ENCODE peak calls at places on chromosomes 7 and 10, in four cellular contexts. One of them, this sample, is unnamed.

GRCh38 chr10:91137822-91138221 is 82.6 kb upstream of the PCGF5 start:
- DNase-seq in WERI-Rb-1: peak
- DNase-seq in cardiac fibroblast: no peak
- DNase-seq in left ventricle myocardium inferior: no peak
- DNase-seq in this sample: no peak

GRCh38 chr7:155796381-155797261 is 15.6 kb downstream of the SHH start:
- DNase-seq in cardiac fibroblast: peak
- DNase-seq in WERI-Rb-1: peak
- DNase-seq in left ventricle myocardium inferior: peak
- DNase-seq in this sample: no peak

GRCh38 chr7:158821173-158822021 is 7.9 kb downstream of the ESYT2 start:
- DNase-seq in cardiac fibroblast: peak
- DNase-seq in left ventricle myocardium inferior: no peak
- DNase-seq in WERI-Rb-1: no peak
- DNase-seq in this sample: no peak

GRCh38 chr10:36187382-36188042 is 545.4 kb upstream of the FZD8 start:
- DNase-seq in cardiac fibroblast: no peak
- DNase-seq in WERI-Rb-1: no peak
- DNase-seq in left ventricle myocardium inferior: peak
- DNase-seq in this sample: no peak

GRCh38 chr7:1579481-1580421 is 9.9 kb upstream of the PSMG3 start:
- DNase-seq in cardiac fibroblast: peak
- DNase-seq in WERI-Rb-1: peak
- DNase-seq in left ventricle myocardium inferior: peak
- DNase-seq in this sample: no peak

GRCh38 chr10:102628451-102628911 is 15.8 kb upstream of the TRIM8 start:
- DNase-seq in left ventricle myocardium inferior: peak
- DNase-seq in cardiac fibroblast: no peak
- DNase-seq in WERI-Rb-1: no peak
- DNase-seq in this sample: no peak

GRCh38 chr10:86758231-86759072 is 2.0 kb downstream of the BMPR1A start:
- DNase-seq in WERI-Rb-1: no peak
- DNase-seq in left ventricle myocardium inferior: no peak
- DNase-seq in cardiac fibroblast: peak
- DNase-seq in this sample: no peak

GRCh38 chr7:67644149-67644548 is 647.5 kb downstream of the TYW1 start:
- DNase-seq in WERI-Rb-1: peak
- DNase-seq in left ventricle myocardium inferior: no peak
- DNase-seq in cardiac fibroblast: no peak
- DNase-seq in this sample: peak

GRCh38 chr7:100435401-100436304 is 644 bp downstream of the PPP1R35 start:
- DNase-seq in WERI-Rb-1: peak
- DNase-seq in cardiac fibroblast: peak
- DNase-seq in left ventricle myocardium inferior: peak
- DNase-seq in this sample: peak

GRCh38 chr10:126278846-126279245 is 109.4 kb downstream of the ADAM12 start:
- DNase-seq in WERI-Rb-1: no peak
- DNase-seq in left ventricle myocardium inferior: no peak
- DNase-seq in cardiac fibroblast: no peak
- DNase-seq in this sample: no peak

GRCh38 chr7:101128040-101128834 is 1.3 kb downstream of the SERPINE1 start:
- DNase-seq in left ventricle myocardium inferior: no peak
- DNase-seq in cardiac fibroblast: peak
- DNase-seq in WERI-Rb-1: no peak
- DNase-seq in this sample: no peak

GRCh38 chr10:131816941-131817700 is 83.7 kb upstream of the PPP2R2D start:
- DNase-seq in WERI-Rb-1: no peak
- DNase-seq in left ventricle myocardium inferior: no peak
- DNase-seq in cardiac fibroblast: no peak
- DNase-seq in this sample: peak

GRCh38 chr7:88151119-88151790 is 68.6 kb downstream of the SRI start:
- DNase-seq in cardiac fibroblast: no peak
- DNase-seq in WERI-Rb-1: no peak
- DNase-seq in left ventricle myocardium inferior: no peak
- DNase-seq in this sample: no peak

GRCh38 chr10:3098689-3099088 is 31.3 kb downstream of the PFKP start:
- DNase-seq in cardiac fibroblast: no peak
- DNase-seq in WERI-Rb-1: no peak
- DNase-seq in left ventricle myocardium inferior: no peak
- DNase-seq in this sample: no peak
- H3K4me3 ChIP-seq in cardiac fibroblast: no peak
- H3K4me3 ChIP-seq in WERI-Rb-1: no peak
- H3K4me3 ChIP-seq in left ventricle myocardium inferior: no peak
- H3K4me3 ChIP-seq in this sample: no peak

GRCh38 chr7:25989140-25989705 is 162.8 kb upstream of the NFE2L3 start:
- DNase-seq in cardiac fibroblast: no peak
- DNase-seq in left ventricle myocardium inferior: no peak
- DNase-seq in WERI-Rb-1: no peak
- DNase-seq in this sample: no peak

GRCh38 chr7:25985196-25985595 is 166.8 kb upstream of the NFE2L3 start:
- DNase-seq in left ventricle myocardium inferior: no peak
- DNase-seq in cardiac fibroblast: no peak
- DNase-seq in WERI-Rb-1: no peak
- DNase-seq in this sample: no peak

GRCh38 chr7:25982684-25983083 is 169.3 kb upstream of the NFE2L3 start:
- DNase-seq in cardiac fibroblast: no peak
- DNase-seq in WERI-Rb-1: no peak
- DNase-seq in left ventricle myocardium inferior: no peak
- DNase-seq in this sample: no peak

GRCh38 chr7:25994433-25994988 is 157.5 kb upstream of the NFE2L3 start:
- DNase-seq in WERI-Rb-1: no peak
- DNase-seq in cardiac fibroblast: no peak
- DNase-seq in left ventricle myocardium inferior: no peak
- DNase-seq in this sample: no peak

GRCh38 chr7:25988640-25989039 is 163.4 kb upstream of the NFE2L3 start:
- DNase-seq in WERI-Rb-1: no peak
- DNase-seq in cardiac fibroblast: no peak
- DNase-seq in left ventricle myocardium inferior: no peak
- DNase-seq in this sample: no peak
- TF ChIP-seq CTCF in WERI-Rb-1: no peak
- TF ChIP-seq CTCF in cardiac fibroblast: no peak
- TF ChIP-seq CTCF in left ventricle myocardium inferior: no peak
- TF ChIP-seq CTCF in this sample: no peak

GRCh38 chr10:113140612-113141011 is 190.6 kb downstream of the TCF7L2 start:
- DNase-seq in WERI-Rb-1: no peak
- DNase-seq in cardiac fibroblast: no peak
- DNase-seq in left ventricle myocardium inferior: no peak
- DNase-seq in this sample: no peak
- H3K4me3 ChIP-seq in WERI-Rb-1: no peak
- H3K4me3 ChIP-seq in cardiac fibroblast: no peak
- H3K4me3 ChIP-seq in left ventricle myocardium inferior: no peak
- H3K4me3 ChIP-seq in this sample: no peak

GRCh38 chr10:9305018-9305655 is 1250.6 kb downstream of the GATA3 start:
- DNase-seq in left ventricle myocardium inferior: no peak
- DNase-seq in cardiac fibroblast: peak
- DNase-seq in WERI-Rb-1: no peak
- DNase-seq in this sample: no peak
- TF ChIP-seq CTCF in left ventricle myocardium inferior: peak
- TF ChIP-seq CTCF in cardiac fibroblast: peak
- TF ChIP-seq CTCF in WERI-Rb-1: no peak
- TF ChIP-seq CTCF in this sample: no peak

DNA sequence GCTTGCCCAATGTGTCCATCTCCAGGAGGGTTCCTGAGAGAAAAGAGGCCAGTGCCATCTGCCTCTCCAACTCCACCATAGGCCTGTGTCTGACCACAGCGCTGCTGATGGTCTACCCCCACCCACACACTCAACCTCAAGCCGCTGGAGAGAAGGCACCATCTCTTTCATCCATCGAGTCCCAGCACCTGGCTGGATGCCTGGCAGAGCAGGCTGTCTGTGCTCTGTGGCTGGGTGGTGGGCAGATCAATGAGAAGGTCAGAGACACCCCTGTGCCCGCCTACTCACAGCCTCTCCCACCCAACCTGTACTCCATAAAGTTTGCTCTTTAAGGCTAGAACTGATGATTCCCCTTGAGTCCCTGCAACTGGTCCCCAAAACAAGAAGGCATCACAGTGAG is 58.0 kb downstream of the CLRN3 start:
- DNase-seq in cardiac fibroblast: no peak
- DNase-seq in left ventricle myocardium inferior: no peak
- DNase-seq in WERI-Rb-1: no peak
- DNase-seq in this sample: peak
- H3K4me3 ChIP-seq in cardiac fibroblast: no peak
- H3K4me3 ChIP-seq in left ventricle myocardium inferior: no peak
- H3K4me3 ChIP-seq in WERI-Rb-1: no peak
- H3K4me3 ChIP-seq in this sample: no peak

GRCh38 chr10:77109470-77109994 is 528.1 kb downstream of the KCNMA1 start:
- DNase-seq in WERI-Rb-1: no peak
- DNase-seq in cardiac fibroblast: no peak
- DNase-seq in left ventricle myocardium inferior: no peak
- DNase-seq in this sample: no peak
- TF ChIP-seq CTCF in WERI-Rb-1: no peak
- TF ChIP-seq CTCF in cardiac fibroblast: no peak
- TF ChIP-seq CTCF in left ventricle myocardium inferior: no peak
- TF ChIP-seq CTCF in this sample: no peak

GRCh38 chr7:111561659-111561908 is 708 bp downstream of the IMMP2L start:
- DNase-seq in left ventricle myocardium inferior: no peak
- DNase-seq in cardiac fibroblast: no peak
- DNase-seq in WERI-Rb-1: no peak
- DNase-seq in this sample: no peak

GRCh38 chr7:111558948-111559347 is 3.3 kb downstream of the IMMP2L start:
- DNase-seq in WERI-Rb-1: no peak
- DNase-seq in left ventricle myocardium inferior: no peak
- DNase-seq in cardiac fibroblast: no peak
- DNase-seq in this sample: no peak

GRCh38 chr7:111561909-111562732 is at the start of gene IMMP2L:
- DNase-seq in cardiac fibroblast: peak
- DNase-seq in WERI-Rb-1: peak
- DNase-seq in left ventricle myocardium inferior: peak
- DNase-seq in this sample: peak

GRCh38 chr7:111559665-111560064 is 2.6 kb downstream of the IMMP2L start:
- DNase-seq in WERI-Rb-1: no peak
- DNase-seq in cardiac fibroblast: no peak
- DNase-seq in left ventricle myocardium inferior: no peak
- DNase-seq in this sample: no peak

DNA sequence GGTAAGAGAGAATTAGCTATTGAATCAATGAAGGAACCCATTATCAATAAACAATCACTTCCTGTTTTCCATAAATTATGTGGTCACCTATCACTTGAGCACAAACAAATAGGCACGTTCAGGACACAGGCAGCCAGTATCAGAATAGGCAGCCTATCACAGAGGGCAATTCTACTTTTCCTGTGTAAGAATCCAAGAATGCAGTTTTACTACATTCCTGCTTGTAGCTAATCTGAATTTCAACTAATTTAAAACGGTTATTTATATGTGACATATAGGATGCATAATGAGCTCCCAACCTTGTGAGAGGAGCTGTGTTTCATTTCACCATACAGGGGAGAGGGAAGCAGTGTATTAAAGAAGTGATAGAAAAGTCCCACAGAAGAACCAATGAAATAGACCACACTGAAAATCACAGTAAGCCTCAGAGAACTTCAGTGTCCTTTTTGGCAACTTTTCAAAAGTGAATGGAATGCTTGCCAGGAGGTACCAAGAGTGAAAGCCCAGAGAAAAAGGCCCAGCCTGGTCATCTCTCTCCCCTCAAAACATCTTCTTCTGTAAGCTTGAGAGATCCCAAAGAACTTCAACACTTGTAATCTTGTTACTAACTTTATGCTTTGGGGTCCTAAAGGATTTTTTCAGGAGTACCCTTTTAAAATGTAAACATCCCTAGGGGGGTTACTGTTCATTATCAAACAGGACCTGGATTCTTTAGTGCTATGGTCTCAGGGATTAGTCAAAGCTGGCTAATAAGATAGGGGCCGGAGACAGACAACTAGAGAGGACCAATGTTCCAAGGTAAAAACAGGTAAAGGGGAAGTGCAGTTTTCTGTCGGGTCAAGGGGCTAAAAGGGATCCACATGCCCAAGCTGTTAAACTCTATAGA is 1.3 kb downstream of the IMMP2L start:
- DNase-seq in WERI-Rb-1: no peak
- DNase-seq in cardiac fibroblast: peak
- DNase-seq in left ventricle myocardium inferior: no peak
- DNase-seq in this sample: no peak
- H3K4me3 ChIP-seq in WERI-Rb-1: peak
- H3K4me3 ChIP-seq in cardiac fibroblast: peak
- H3K4me3 ChIP-seq in left ventricle myocardium inferior: peak
- H3K4me3 ChIP-seq in this sample: no peak

DNA sequence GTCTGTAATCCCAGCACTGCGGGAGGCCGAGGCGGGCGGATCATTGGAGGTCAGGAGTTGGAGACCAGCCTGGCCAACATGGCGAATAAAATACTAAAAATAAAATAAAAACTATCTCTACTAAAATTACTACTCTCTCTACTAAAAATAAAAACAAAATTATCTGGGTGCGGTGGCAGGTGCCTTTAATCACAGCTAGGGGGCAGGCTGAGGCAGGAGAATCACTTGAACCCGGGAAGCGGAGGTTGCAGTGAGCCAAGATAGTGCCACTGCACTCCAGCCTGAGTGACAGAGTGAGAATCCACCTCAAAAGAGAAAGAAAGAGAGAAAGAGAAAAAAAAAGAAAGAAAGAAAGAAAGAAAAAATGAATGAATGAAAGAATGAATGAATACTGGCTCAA is 351.4 kb downstream of the ELMO1 start:
- DNase-seq in cardiac fibroblast: no peak
- DNase-seq in WERI-Rb-1: no peak
- DNase-seq in left ventricle myocardium inferior: no peak
- DNase-seq in this sample: no peak
- TF ChIP-seq CTCF in cardiac fibroblast: no peak
- TF ChIP-seq CTCF in WERI-Rb-1: peak
- TF ChIP-seq CTCF in left ventricle myocardium inferior: no peak
- TF ChIP-seq CTCF in this sample: no peak

GRCh38 chr7:93926800-93927199 is 5.3 kb downstream of the GNG11 start:
- DNase-seq in left ventricle myocardium inferior: no peak
- DNase-seq in cardiac fibroblast: no peak
- DNase-seq in WERI-Rb-1: no peak
- DNase-seq in this sample: no peak

GRCh38 chr7:93921190-93921585 is 347 bp upstream of the GNG11 start:
- DNase-seq in WERI-Rb-1: no peak
- DNase-seq in cardiac fibroblast: no peak
- DNase-seq in left ventricle myocardium inferior: no peak
- DNase-seq in this sample: no peak

GRCh38 chr7:93921607-93922446 is at the start of gene GNG11:
- DNase-seq in left ventricle myocardium inferior: peak
- DNase-seq in WERI-Rb-1: no peak
- DNase-seq in cardiac fibroblast: peak
- DNase-seq in this sample: peak

GRCh38 chr7:93923291-93923690 is 1.8 kb downstream of the GNG11 start:
- DNase-seq in WERI-Rb-1: no peak
- DNase-seq in left ventricle myocardium inferior: no peak
- DNase-seq in cardiac fibroblast: peak
- DNase-seq in this sample: no peak

GRCh38 chr7:93923946-93924345 is 2.4 kb downstream of the GNG11 start:
- DNase-seq in WERI-Rb-1: no peak
- DNase-seq in left ventricle myocardium inferior: no peak
- DNase-seq in cardiac fibroblast: no peak
- DNase-seq in this sample: no peak
- H3K4me3 ChIP-seq in WERI-Rb-1: no peak
- H3K4me3 ChIP-seq in left ventricle myocardium inferior: peak
- H3K4me3 ChIP-seq in cardiac fibroblast: peak
- H3K4me3 ChIP-seq in this sample: no peak

This sample was measured in lower leg skin.